ENCODE peak calls at places on chromosomes 1 and 21, in five cellular contexts. One of them, this sample, is unnamed.

GRCh38 chr1:45355683-45356082 is 15.4 kb upstream of the MUTYH start:
- DNase-seq in stimulated activated CD8-positive, alpha-beta memory T cell treated with anti-CD3 and anti-CD28 coated beads, Interleukin-12 subunit alpha, Interleukin-12 subunit beta, amount 100 ng/mL, for 4 hours: no peak
- DNase-seq in activated CD4-positive, alpha-beta T cell treated with anti-CD3 and anti-CD28 coated beads, Interleukin-2, amount 10 ng/mL, durations not matched to agents 7 days and 5 days: no peak
- DNase-seq in endothelial cell: no peak
- DNase-seq in PC-9: no peak
- DNase-seq in this sample: no peak

GRCh38 chr1:245156736-245157505 is 2.1 kb downstream of the KIF26B start:
- DNase-seq in PC-9: no peak
- DNase-seq in endothelial cell: peak
- DNase-seq in stimulated activated CD8-positive, alpha-beta memory T cell treated with anti-CD3 and anti-CD28 coated beads, Interleukin-12 subunit alpha, Interleukin-12 subunit beta, amount 100 ng/mL, for 4 hours: no peak
- DNase-seq in activated CD4-positive, alpha-beta T cell treated with anti-CD3 and anti-CD28 coated beads, Interleukin-2, amount 10 ng/mL, durations not matched to agents 7 days and 5 days: peak
- DNase-seq in this sample: peak

GRCh38 chr1:230836801-230837200 is 31.5 kb downstream of the C1orf198 start:
- DNase-seq in stimulated activated CD8-positive, alpha-beta memory T cell treated with anti-CD3 and anti-CD28 coated beads, Interleukin-12 subunit alpha, Interleukin-12 subunit beta, amount 100 ng/mL, for 4 hours: no peak
- DNase-seq in PC-9: no peak
- DNase-seq in activated CD4-positive, alpha-beta T cell treated with anti-CD3 and anti-CD28 coated beads, Interleukin-2, amount 10 ng/mL, durations not matched to agents 7 days and 5 days: no peak
- DNase-seq in endothelial cell: no peak
- DNase-seq in this sample: no peak

GRCh38 chr21:25421327-25422028 is 185.8 kb downstream of the MRPL39 start:
- DNase-seq in stimulated activated CD8-positive, alpha-beta memory T cell treated with anti-CD3 and anti-CD28 coated beads, Interleukin-12 subunit alpha, Interleukin-12 subunit beta, amount 100 ng/mL, for 4 hours: peak
- DNase-seq in activated CD4-positive, alpha-beta T cell treated with anti-CD3 and anti-CD28 coated beads, Interleukin-2, amount 10 ng/mL, durations not matched to agents 7 days and 5 days: peak
- DNase-seq in PC-9: no peak
- DNase-seq in endothelial cell: peak
- DNase-seq in this sample: peak

GRCh38 chr1:228368801-228369607 is 37.6 kb downstream of the TRIM11 start:
- DNase-seq in PC-9: no peak
- DNase-seq in activated CD4-positive, alpha-beta T cell treated with anti-CD3 and anti-CD28 coated beads, Interleukin-2, amount 10 ng/mL, durations not matched to agents 7 days and 5 days: no peak
- DNase-seq in stimulated activated CD8-positive, alpha-beta memory T cell treated with anti-CD3 and anti-CD28 coated beads, Interleukin-12 subunit alpha, Interleukin-12 subunit beta, amount 100 ng/mL, for 4 hours: no peak
- DNase-seq in endothelial cell: no peak
- DNase-seq in this sample: no peak

GRCh38 chr21:33864150-33864549 is 51.5 kb downstream of the ATP5PO start:
- DNase-seq in endothelial cell: no peak
- DNase-seq in PC-9: no peak
- DNase-seq in activated CD4-positive, alpha-beta T cell treated with anti-CD3 and anti-CD28 coated beads, Interleukin-2, amount 10 ng/mL, durations not matched to agents 7 days and 5 days: no peak
- DNase-seq in stimulated activated CD8-positive, alpha-beta memory T cell treated with anti-CD3 and anti-CD28 coated beads, Interleukin-12 subunit alpha, Interleukin-12 subunit beta, amount 100 ng/mL, for 4 hours: no peak
- DNase-seq in this sample: no peak

GRCh38 chr1:214438530-214438929 is 112.9 kb downstream of the PTPN14 start:
- DNase-seq in activated CD4-positive, alpha-beta T cell treated with anti-CD3 and anti-CD28 coated beads, Interleukin-2, amount 10 ng/mL, durations not matched to agents 7 days and 5 days: no peak
- DNase-seq in PC-9: no peak
- DNase-seq in stimulated activated CD8-positive, alpha-beta memory T cell treated with anti-CD3 and anti-CD28 coated beads, Interleukin-12 subunit alpha, Interleukin-12 subunit beta, amount 100 ng/mL, for 4 hours: no peak
- DNase-seq in endothelial cell: no peak
- DNase-seq in this sample: no peak

GRCh38 chr1:242081446-242081845 is 82.5 kb upstream of the MAP1LC3C start:
- DNase-seq in PC-9: no peak
- DNase-seq in stimulated activated CD8-positive, alpha-beta memory T cell treated with anti-CD3 and anti-CD28 coated beads, Interleukin-12 subunit alpha, Interleukin-12 subunit beta, amount 100 ng/mL, for 4 hours: no peak
- DNase-seq in endothelial cell: no peak
- DNase-seq in activated CD4-positive, alpha-beta T cell treated with anti-CD3 and anti-CD28 coated beads, Interleukin-2, amount 10 ng/mL, durations not matched to agents 7 days and 5 days: no peak
- DNase-seq in this sample: no peak

GRCh38 chr1:53276902-53277281 is 38.6 kb upstream of the MAGOH start:
- DNase-seq in stimulated activated CD8-positive, alpha-beta memory T cell treated with anti-CD3 and anti-CD28 coated beads, Interleukin-12 subunit alpha, Interleukin-12 subunit beta, amount 100 ng/mL, for 4 hours: no peak
- DNase-seq in PC-9: no peak
- DNase-seq in endothelial cell: no peak
- DNase-seq in activated CD4-positive, alpha-beta T cell treated with anti-CD3 and anti-CD28 coated beads, Interleukin-2, amount 10 ng/mL, durations not matched to agents 7 days and 5 days: no peak
- DNase-seq in this sample: no peak

GRCh38 chr1:26290416-26291261 is 10.8 kb downstream of the SH3BGRL3 start:
- DNase-seq in endothelial cell: no peak
- DNase-seq in PC-9: no peak
- DNase-seq in activated CD4-positive, alpha-beta T cell treated with anti-CD3 and anti-CD28 coated beads, Interleukin-2, amount 10 ng/mL, durations not matched to agents 7 days and 5 days: no peak
- DNase-seq in stimulated activated CD8-positive, alpha-beta memory T cell treated with anti-CD3 and anti-CD28 coated beads, Interleukin-12 subunit alpha, Interleukin-12 subunit beta, amount 100 ng/mL, for 4 hours: no peak
- DNase-seq in this sample: no peak

GRCh38 chr1:109255097-109255651 is 5.8 kb downstream of the CELSR2 start:
- DNase-seq in activated CD4-positive, alpha-beta T cell treated with anti-CD3 and anti-CD28 coated beads, Interleukin-2, amount 10 ng/mL, durations not matched to agents 7 days and 5 days: no peak
- DNase-seq in endothelial cell: no peak
- DNase-seq in stimulated activated CD8-positive, alpha-beta memory T cell treated with anti-CD3 and anti-CD28 coated beads, Interleukin-12 subunit alpha, Interleukin-12 subunit beta, amount 100 ng/mL, for 4 hours: no peak
- DNase-seq in PC-9: no peak
- DNase-seq in this sample: peak

GRCh38 chr1:228228601-228229074 is 20.8 kb downstream of the OBSCN start:
- DNase-seq in activated CD4-positive, alpha-beta T cell treated with anti-CD3 and anti-CD28 coated beads, Interleukin-2, amount 10 ng/mL, durations not matched to agents 7 days and 5 days: no peak
- DNase-seq in endothelial cell: no peak
- DNase-seq in PC-9: peak
- DNase-seq in stimulated activated CD8-positive, alpha-beta memory T cell treated with anti-CD3 and anti-CD28 coated beads, Interleukin-12 subunit alpha, Interleukin-12 subunit beta, amount 100 ng/mL, for 4 hours: no peak
- DNase-seq in this sample: no peak

GRCh38 chr1:206851611-206852010 is 13.8 kb upstream of the IL20 start:
- DNase-seq in stimulated activated CD8-positive, alpha-beta memory T cell treated with anti-CD3 and anti-CD28 coated beads, Interleukin-12 subunit alpha, Interleukin-12 subunit beta, amount 100 ng/mL, for 4 hours: no peak
- DNase-seq in PC-9: no peak
- DNase-seq in endothelial cell: no peak
- DNase-seq in activated CD4-positive, alpha-beta T cell treated with anti-CD3 and anti-CD28 coated beads, Interleukin-2, amount 10 ng/mL, durations not matched to agents 7 days and 5 days: no peak
- DNase-seq in this sample: no peak

GRCh38 chr1:15261155-15262002 is 14.4 kb downstream of the FHAD1 start:
- DNase-seq in stimulated activated CD8-positive, alpha-beta memory T cell treated with anti-CD3 and anti-CD28 coated beads, Interleukin-12 subunit alpha, Interleukin-12 subunit beta, amount 100 ng/mL, for 4 hours: no peak
- DNase-seq in PC-9: no peak
- DNase-seq in endothelial cell: peak
- DNase-seq in activated CD4-positive, alpha-beta T cell treated with anti-CD3 and anti-CD28 coated beads, Interleukin-2, amount 10 ng/mL, durations not matched to agents 7 days and 5 days: no peak
- DNase-seq in this sample: no peak